ENCODE peak calls at places on chromosomes 4 and X, in six cellular contexts. P is NCI-H510A treated with DMSO at 0.1 percent for 48 hours; C is GM03348; D is LoVo; V is activated effector memory CD4-positive, alpha-beta T cell treated with anti-CD3 and anti-CD28 coated beads, Interleukin-2, amount 50 U/mL, for 16 hours; N is Ammon's horn. E is an unnamed sample.
A peak's percentile ranks its signal among the peaks of the same experiment; 100 is the strongest.

GRCh38 chr4:59240030-59240429 is 1960.1 kb upstream of the ADGRL3 start:
- DNase-seq in C (no peak), D (no peak), V (no peak), N (no peak), P (no peak), E (no peak)

GRCh38 chrX:39336709-39337294 is 535.5 kb downstream of the MID1IP1 start:
- DNase-seq in P (peak; percentile 43), D (no peak), N (no peak), V (peak; percentile 62), C (no peak), E (peak; percentile 58)

GRCh38 chr4:83110970-83111369 is 3.6 kb downstream of the PLAC8 start:
- DNase-seq in V (no peak), D (no peak), C (no peak), P (no peak), N (no peak), E (no peak)

GRCh38 chrX:8870411-8870810 is 69.2 kb upstream of the FAM9A start:
- DNase-seq in D (no peak), N (no peak), V (no peak), P (no peak), C (peak; percentile 6), E (no peak)

GRCh38 chr4:6366581-6366980 is 96.9 kb downstream of the WFS1 start:
- DNase-seq in P (no peak), N (no peak), D (no peak), V (no peak), C (no peak), E (no peak)

GRCh38 chr4:13642576-13642975 is 15.1 kb upstream of the BOD1L1 start:
- DNase-seq in D (no peak), N (peak; percentile 57), C (no peak), V (no peak), P (peak; percentile 2), E (no peak)

GRCh38 chrX:11470231-11470630 is 177.0 kb downstream of the AMELX start:
- DNase-seq in V (no peak), D (no peak), P (no peak), N (no peak), C (peak; percentile 13), E (no peak)

GRCh38 chrX:120120223-120120622 is 4.5 kb upstream of the RHOXF1 start:
- DNase-seq in C (no peak), N (no peak), D (no peak), P (peak; percentile 23), V (no peak), E (no peak)

GRCh38 chrX:10526442-10526841 is 93.9 kb downstream of the MID1 start:
- DNase-seq in D (no peak), V (no peak), P (no peak), C (no peak), N (no peak), E (no peak)

GRCh38 chrX:87846956-87847355 is 329.4 kb downstream of the KLHL4 start:
- DNase-seq in V (no peak), N (peak; percentile 1), P (no peak), D (no peak), C (no peak), E (no peak)

GRCh38 chrX:138877746-138878145 is 166.2 kb upstream of the FGF13 start:
- DNase-seq in P (no peak), N (no peak), V (no peak), D (no peak), C (no peak), E (no peak)

GRCh38 chr4:80335554-80336358 is at the start of gene CFAP299:
- DNase-seq in C (peak; percentile 95), N (peak; percentile 79), V (peak; percentile 73), P (peak; percentile 64), D (peak; percentile 84), E (peak; percentile 76)

GRCh38 chrX:119688856-119689455 is 4.0 kb downstream of the SEPTIN6 start:
- DNase-seq in V (peak; percentile 76), C (no peak), N (no peak), D (no peak), P (no peak), E (no peak)

GRCh38 chr4:155854597-155855226 is 11.4 kb downstream of the ASIC5 start:
- DNase-seq in P (no peak), V (no peak), C (peak; percentile 31), N (peak; percentile 41), D (peak; percentile 12), E (peak; percentile 1)

GRCh38 chrX:22300130-22300529 is 27.4 kb downstream of the CBLL2 start:
- DNase-seq in P (peak; percentile 32), C (peak; percentile 60), V (no peak), D (peak; percentile 23), N (peak; percentile 7), E (peak; percentile 87)

GRCh38 chr4:83781434-83781833 is 245.5 kb downstream of the GPAT3 start:
- DNase-seq in C (no peak), N (no peak), P (no peak), V (no peak), D (no peak), E (no peak)

GRCh38 chrX:21730011-21730410 is 27.9 kb downstream of the SMPX start:
- DNase-seq in D (no peak), P (no peak), V (no peak), N (no peak), C (no peak), E (no peak)

GRCh38 chrX:40175416-40176255 is 77.9 kb upstream of the BCOR start:
- DNase-seq in V (peak; percentile 88), N (peak; percentile 52), D (peak; percentile 55), P (peak; percentile 67), C (peak; percentile 44), E (peak; percentile 54)